ENCODE peak calls at places on chromosome 14, in six cellular contexts. J is A549, K is cardiac fibroblast, H is Panc1, G is astrocyte of the cerebellum, Y is right cardiac atrium. F is an unnamed sample.

GRCh38 chr14:89137514-89138163 is 279.4 kb downstream of the FOXN3 start:
- DNase-seq in J (peak), G (peak), K (peak), Y (peak), H (peak), F (peak)

GRCh38 chr14:93688239-93688666 is 100.0 kb downstream of the PRIMA1 start:
- DNase-seq in H (no peak), Y (no peak), J (no peak), K (no peak), G (no peak), F (no peak)

GRCh38 chr14:55600784-55601561 is 21.0 kb downstream of the KTN1 start:
- DNase-seq in K (peak), G (no peak), Y (no peak), H (no peak), J (no peak), F (no peak)

GRCh38 chr14:104399432-104400155 is 180.0 kb upstream of the C14orf180 start:
- DNase-seq in Y (no peak), H (no peak), G (no peak), J (no peak), K (no peak), F (no peak)

GRCh38 chr14:67187826-67188225 is 1.4 kb upstream of the GARIN2 start:
- DNase-seq in J (no peak), Y (no peak), K (peak), H (peak), G (peak), F (peak)

GRCh38 chr14:71985538-71986234 is 53.5 kb downstream of the RGS6 start:
- DNase-seq in H (no peak), G (no peak), Y (no peak), K (no peak), J (no peak), F (no peak)

GRCh38 chr14:26841920-26842741 is 244.3 kb upstream of the NOVA1 start:
- DNase-seq in G (peak), K (peak), Y (peak), H (peak), J (peak), F (peak)

GRCh38 chr14:68733086-68733621 is 59.7 kb downstream of the ZFP36L1 start:
- DNase-seq in K (peak), J (no peak), G (no peak), H (no peak), Y (no peak), F (no peak)

GRCh38 chr14:53509845-53510244 is 356.7 kb upstream of the DDHD1 start:
- DNase-seq in J (no peak), G (no peak), K (peak), Y (peak), H (no peak), F (no peak)

GRCh38 chr14:47442206-47442605 is 233.2 kb downstream of the MDGA2 start:
- DNase-seq in J (no peak), H (no peak), K (peak), Y (no peak), G (peak), F (peak)

GRCh38 chr14:42023452-42023851 is 416.8 kb downstream of the LRFN5 start:
- DNase-seq in J (no peak), H (no peak), K (no peak), Y (no peak), G (no peak), F (no peak)

GRCh38 chr14:102043251-102044025 is 43.4 kb downstream of the HSP90AA1 start:
- DNase-seq in Y (no peak), G (no peak), J (no peak), H (no peak), K (no peak), F (no peak)

GRCh38 chr14:102049258-102050025 is 37.4 kb downstream of the HSP90AA1 start:
- DNase-seq in H (no peak), Y (no peak), K (no peak), J (no peak), G (no peak), F (no peak)

GRCh38 chr14:102044566-102044965 is 42.3 kb downstream of the HSP90AA1 start:
- DNase-seq in H (no peak), Y (no peak), G (no peak), K (no peak), J (no peak), F (no peak)

GRCh38 chr14:102047808-102048540 is 38.9 kb downstream of the HSP90AA1 start:
- DNase-seq in H (no peak), K (no peak), Y (no peak), J (no peak), G (no peak), F (no peak)

DNA sequence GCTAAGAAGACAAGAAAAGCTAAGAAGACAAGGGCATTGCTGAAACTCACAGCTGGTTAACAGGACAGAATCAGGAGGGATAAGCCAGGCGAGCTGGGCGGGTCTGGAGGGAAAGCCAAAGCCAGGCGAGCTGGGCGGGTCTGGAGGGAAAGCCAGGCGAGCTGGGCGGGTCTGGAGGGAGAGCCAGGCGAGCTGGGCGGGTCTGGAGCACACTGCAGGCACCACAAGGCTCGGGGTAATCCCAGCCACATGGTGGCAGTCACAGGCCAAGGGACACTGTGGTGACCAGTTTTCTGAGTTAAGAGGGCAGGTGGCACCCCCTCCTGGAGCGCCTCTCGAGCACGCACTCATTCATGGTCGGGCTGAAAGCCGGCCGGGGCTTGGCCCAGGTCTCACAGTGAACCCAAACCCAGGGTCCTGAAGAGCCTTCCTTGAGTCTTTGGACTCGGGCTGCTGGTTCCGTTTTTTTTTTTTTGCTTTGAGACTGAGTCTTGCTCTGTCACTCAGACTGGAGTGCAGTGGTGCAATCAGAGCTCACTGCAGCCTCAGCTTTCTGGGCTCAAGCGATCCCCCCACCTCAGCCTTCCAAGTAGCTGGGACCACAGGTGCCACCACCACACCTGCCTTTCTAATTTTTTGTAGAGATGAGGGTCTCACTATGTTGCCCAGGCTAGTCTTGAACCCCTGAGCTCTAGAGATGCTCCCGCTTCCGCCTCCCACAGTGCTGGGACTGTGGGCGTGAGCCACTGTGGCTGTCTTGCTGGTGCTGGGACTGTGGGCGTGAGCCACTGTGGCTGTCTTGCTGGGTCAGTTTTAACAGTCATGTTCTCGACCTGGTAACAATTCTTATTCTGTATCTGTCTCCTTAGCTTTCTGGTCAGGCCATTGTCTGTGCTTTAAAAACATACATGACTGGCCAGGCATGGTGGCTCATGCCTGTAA is 40.2 kb downstream of the HSP90AA1 start:
- DNase-seq in H (no peak), K (peak), G (peak), Y (peak), J (peak), F (peak)
- H3K4me3 ChIP-seq in H (no peak), K (no peak), G (no peak), Y (no peak), J (no peak), F (no peak)

GRCh38 chr14:99599440-99599839 is 4.6 kb downstream of the CCDC85C start:
- DNase-seq in J (no peak), G (no peak), H (no peak), Y (no peak), K (no peak), F (no peak)
- H3K4me3 ChIP-seq in J (no peak), G (no peak), H (no peak), Y (no peak), K (no peak), F (no peak)

GRCh38 chr14:101516401-101516800 is 44.9 kb upstream of the DIO3 start:
- DNase-seq in Y (no peak), H (no peak), J (no peak), G (no peak), K (no peak), F (no peak)
- H3K4me3 ChIP-seq in Y (no peak), H (no peak), J (no peak), G (no peak), K (no peak), F (no peak)

GRCh38 chr14:59845245-59845644 is 25.3 kb downstream of the RTN1 start:
- DNase-seq in G (no peak), J (no peak), Y (no peak), K (no peak), H (no peak), F (no peak)

GRCh38 chr14:59848671-59849070 is 21.9 kb downstream of the RTN1 start:
- DNase-seq in J (no peak), K (no peak), Y (no peak), H (no peak), G (no peak), F (no peak)

GRCh38 chr14:59849371-59850130 is 21.0 kb downstream of the RTN1 start:
- DNase-seq in G (no peak), J (no peak), Y (no peak), H (no peak), K (no peak), F (no peak)

GRCh38 chr14:59846595-59846994 is 24.0 kb downstream of the RTN1 start:
- DNase-seq in K (no peak), H (no peak), Y (no peak), G (no peak), J (no peak), F (no peak)

DNA sequence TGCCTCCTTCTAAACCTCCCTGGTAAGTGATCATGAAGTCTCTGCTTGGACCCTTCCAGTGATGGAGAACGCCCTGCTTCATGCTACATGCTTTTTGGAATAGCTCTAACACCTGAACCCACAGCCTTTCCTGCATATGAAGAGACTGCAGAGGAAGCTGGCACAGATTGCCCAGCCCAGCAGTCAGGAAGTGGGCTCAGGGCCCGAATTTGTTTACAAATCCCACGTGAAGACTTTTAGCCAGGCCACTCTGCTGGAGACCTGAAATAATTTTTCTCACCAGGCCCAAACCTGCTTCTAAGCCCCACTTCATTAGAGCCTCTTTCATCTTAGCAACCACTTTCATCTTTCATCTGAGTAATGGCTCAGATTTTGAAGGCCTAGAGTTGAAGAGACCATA is 22.9 kb downstream of the RTN1 start:
- DNase-seq in K (no peak), G (no peak), J (no peak), Y (no peak), H (no peak), F (no peak)
- H3K4me3 ChIP-seq in K (no peak), G (no peak), J (no peak), Y (no peak), H (no peak), F (no peak)

DNA sequence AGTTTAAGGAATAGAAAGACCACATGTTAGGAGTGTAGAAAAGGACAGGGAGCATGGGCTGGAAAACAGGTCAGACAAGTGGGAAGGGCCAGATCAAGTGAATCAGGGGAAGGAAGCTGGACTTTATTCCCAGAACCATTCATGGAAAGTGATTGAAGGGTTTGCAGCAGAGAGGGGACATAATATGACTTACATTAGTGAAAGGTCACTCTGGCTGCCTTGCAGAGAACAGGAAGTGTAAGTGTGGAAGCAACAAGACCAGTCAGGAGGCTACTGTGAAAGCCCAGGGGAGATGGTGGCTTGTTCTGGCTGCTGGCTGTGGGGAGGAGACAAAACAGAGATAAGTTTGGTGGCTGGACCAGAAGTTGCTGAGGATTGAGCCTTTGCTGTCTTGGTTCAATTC is 69.1 kb downstream of the VCPKMT start:
- DNase-seq in K (peak), Y (no peak), J (no peak), H (no peak), G (no peak), F (no peak)
- H3K4me3 ChIP-seq in K (no peak), Y (no peak), J (no peak), H (no peak), G (no peak), F (no peak)

DNA sequence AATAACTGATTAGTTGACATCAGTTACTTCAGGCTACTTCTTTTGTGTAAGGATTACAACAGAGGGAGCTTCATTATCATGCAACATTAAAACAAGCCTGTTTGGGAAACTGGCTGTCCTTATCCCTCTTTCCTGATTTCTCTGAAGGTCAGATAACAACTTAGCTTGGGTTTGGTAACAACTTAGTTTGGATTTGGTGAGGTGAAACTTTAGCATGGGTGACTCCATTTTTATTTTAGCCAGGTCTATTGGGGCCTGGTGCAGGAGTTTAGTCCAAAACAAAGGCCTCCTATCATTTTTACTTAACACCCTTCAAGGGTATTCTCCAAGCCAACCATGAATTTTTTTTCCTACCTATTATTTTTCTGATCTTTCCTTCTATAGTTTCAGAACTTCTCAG is 1.1 kb upstream of the ZFYVE1 start:
- DNase-seq in G (no peak), K (no peak), Y (no peak), J (no peak), H (no peak), F (no peak)
- H3K4me3 ChIP-seq in G (no peak), K (no peak), Y (no peak), J (no peak), H (no peak), F (no peak)

F was measured in retinal pigment epithelial cell.